ENCODE peak calls at places on chromosome 21, in six cellular contexts. One of them, this sample, is unnamed.

GRCh38 chr21:20902511-20902910 is 95.7 kb upstream of the NCAM2 start:
- DNase-seq in effector memory CD4-positive, alpha-beta T cell: no peak
- DNase-seq in naive thymus-derived CD4-positive, alpha-beta T cell: no peak
- DNase-seq in H9: no peak
- DNase-seq in GM23338: no peak
- DNase-seq in CD4-positive, CD25-positive, alpha-beta regulatory T cell: no peak
- DNase-seq in this sample: no peak

GRCh38 chr21:37072239-37072987 is 458 bp downstream of the PIGP start:
- DNase-seq in CD4-positive, CD25-positive, alpha-beta regulatory T cell: peak
- DNase-seq in naive thymus-derived CD4-positive, alpha-beta T cell: no peak
- DNase-seq in GM23338: peak
- DNase-seq in effector memory CD4-positive, alpha-beta T cell: peak
- DNase-seq in H9: no peak
- DNase-seq in this sample: no peak

GRCh38 chr21:16713331-16714114 is 799.3 kb upstream of the CXADR start:
- DNase-seq in CD4-positive, CD25-positive, alpha-beta regulatory T cell: no peak
- DNase-seq in effector memory CD4-positive, alpha-beta T cell: no peak
- DNase-seq in naive thymus-derived CD4-positive, alpha-beta T cell: no peak
- DNase-seq in GM23338: no peak
- DNase-seq in H9: no peak
- DNase-seq in this sample: no peak

GRCh38 chr21:25179116-25179515 is 428.2 kb downstream of the MRPL39 start:
- DNase-seq in CD4-positive, CD25-positive, alpha-beta regulatory T cell: no peak
- DNase-seq in GM23338: no peak
- DNase-seq in naive thymus-derived CD4-positive, alpha-beta T cell: no peak
- DNase-seq in effector memory CD4-positive, alpha-beta T cell: no peak
- DNase-seq in H9: no peak
- DNase-seq in this sample: no peak

GRCh38 chr21:44057960-44058651 is 46.0 kb downstream of the TRAPPC10 start:
- DNase-seq in naive thymus-derived CD4-positive, alpha-beta T cell: no peak
- DNase-seq in H9: no peak
- DNase-seq in GM23338: no peak
- DNase-seq in CD4-positive, CD25-positive, alpha-beta regulatory T cell: no peak
- DNase-seq in effector memory CD4-positive, alpha-beta T cell: peak
- DNase-seq in this sample: peak

GRCh38 chr21:39661740-39662139 is 49.0 kb downstream of the B3GALT5 start:
- DNase-seq in GM23338: no peak
- DNase-seq in CD4-positive, CD25-positive, alpha-beta regulatory T cell: no peak
- DNase-seq in H9: no peak
- DNase-seq in effector memory CD4-positive, alpha-beta T cell: no peak
- DNase-seq in naive thymus-derived CD4-positive, alpha-beta T cell: no peak
- DNase-seq in this sample: no peak

GRCh38 chr21:38958940-38959685 is 153.4 kb downstream of the ETS2 start:
- DNase-seq in H9: no peak
- DNase-seq in effector memory CD4-positive, alpha-beta T cell: no peak
- DNase-seq in GM23338: no peak
- DNase-seq in CD4-positive, CD25-positive, alpha-beta regulatory T cell: no peak
- DNase-seq in naive thymus-derived CD4-positive, alpha-beta T cell: no peak
- DNase-seq in this sample: no peak

GRCh38 chr21:36209626-36210171 is 53.1 kb downstream of the DOP1B start:
- DNase-seq in naive thymus-derived CD4-positive, alpha-beta T cell: peak
- DNase-seq in GM23338: peak
- DNase-seq in CD4-positive, CD25-positive, alpha-beta regulatory T cell: peak
- DNase-seq in effector memory CD4-positive, alpha-beta T cell: peak
- DNase-seq in H9: peak
- DNase-seq in this sample: peak

GRCh38 chr21:34965200-34966174 is 83.6 kb downstream of the RUNX1 start:
- DNase-seq in H9: no peak
- DNase-seq in GM23338: no peak
- DNase-seq in naive thymus-derived CD4-positive, alpha-beta T cell: no peak
- DNase-seq in CD4-positive, CD25-positive, alpha-beta regulatory T cell: no peak
- DNase-seq in effector memory CD4-positive, alpha-beta T cell: no peak
- DNase-seq in this sample: no peak

GRCh38 chr21:17455028-17455353 is 57.9 kb upstream of the CXADR start:
- DNase-seq in GM23338: peak
- DNase-seq in effector memory CD4-positive, alpha-beta T cell: no peak
- DNase-seq in CD4-positive, CD25-positive, alpha-beta regulatory T cell: no peak
- DNase-seq in H9: no peak
- DNase-seq in naive thymus-derived CD4-positive, alpha-beta T cell: no peak
- DNase-seq in this sample: no peak

GRCh38 chr21:35606578-35606977 is 453.7 kb downstream of the SETD4 start:
- DNase-seq in GM23338: no peak
- DNase-seq in effector memory CD4-positive, alpha-beta T cell: no peak
- DNase-seq in CD4-positive, CD25-positive, alpha-beta regulatory T cell: no peak
- DNase-seq in naive thymus-derived CD4-positive, alpha-beta T cell: no peak
- DNase-seq in H9: no peak
- DNase-seq in this sample: no peak

GRCh38 chr21:37032877-37033471 is 26.5 kb downstream of the RIPPLY3 start:
- DNase-seq in naive thymus-derived CD4-positive, alpha-beta T cell: no peak
- DNase-seq in GM23338: no peak
- DNase-seq in effector memory CD4-positive, alpha-beta T cell: no peak
- DNase-seq in H9: no peak
- DNase-seq in CD4-positive, CD25-positive, alpha-beta regulatory T cell: no peak
- DNase-seq in this sample: no peak

GRCh38 chr21:23402929-23403520 is 2204.3 kb downstream of the MRPL39 start:
- DNase-seq in H9: no peak
- DNase-seq in GM23338: no peak
- DNase-seq in CD4-positive, CD25-positive, alpha-beta regulatory T cell: no peak
- DNase-seq in naive thymus-derived CD4-positive, alpha-beta T cell: no peak
- DNase-seq in effector memory CD4-positive, alpha-beta T cell: no peak
- DNase-seq in this sample: no peak

GRCh38 chr21:21165063-21165645 is 166.9 kb downstream of the NCAM2 start:
- DNase-seq in effector memory CD4-positive, alpha-beta T cell: no peak
- DNase-seq in naive thymus-derived CD4-positive, alpha-beta T cell: no peak
- DNase-seq in CD4-positive, CD25-positive, alpha-beta regulatory T cell: no peak
- DNase-seq in H9: no peak
- DNase-seq in GM23338: no peak
- DNase-seq in this sample: no peak

GRCh38 chr21:44255519-44255981 is 6.1 kb downstream of the DNMT3L start:
- DNase-seq in effector memory CD4-positive, alpha-beta T cell: no peak
- DNase-seq in H9: no peak
- DNase-seq in CD4-positive, CD25-positive, alpha-beta regulatory T cell: no peak
- DNase-seq in naive thymus-derived CD4-positive, alpha-beta T cell: no peak
- DNase-seq in GM23338: no peak
- DNase-seq in this sample: no peak

GRCh38 chr21:35222541-35222941 is 173.4 kb upstream of the RUNX1 start:
- DNase-seq in naive thymus-derived CD4-positive, alpha-beta T cell: no peak
- DNase-seq in H9: no peak
- DNase-seq in CD4-positive, CD25-positive, alpha-beta regulatory T cell: no peak
- DNase-seq in effector memory CD4-positive, alpha-beta T cell: no peak
- DNase-seq in GM23338: no peak
- DNase-seq in this sample: no peak

GRCh38 chr21:34510148-34511142 is 1.6 kb downstream of the KCNE1 start:
- DNase-seq in effector memory CD4-positive, alpha-beta T cell: no peak
- DNase-seq in CD4-positive, CD25-positive, alpha-beta regulatory T cell: no peak
- DNase-seq in H9: peak
- DNase-seq in GM23338: peak
- DNase-seq in naive thymus-derived CD4-positive, alpha-beta T cell: no peak
- DNase-seq in this sample: no peak

GRCh38 chr21:38756746-38757145 is 49.0 kb upstream of the ETS2 start:
- DNase-seq in naive thymus-derived CD4-positive, alpha-beta T cell: no peak
- DNase-seq in CD4-positive, CD25-positive, alpha-beta regulatory T cell: no peak
- DNase-seq in H9: no peak
- DNase-seq in GM23338: no peak
- DNase-seq in effector memory CD4-positive, alpha-beta T cell: no peak
- DNase-seq in this sample: no peak

GRCh38 chr21:35284199-35284598 is 235.1 kb upstream of the RUNX1 start:
- DNase-seq in H9: no peak
- DNase-seq in naive thymus-derived CD4-positive, alpha-beta T cell: no peak
- DNase-seq in CD4-positive, CD25-positive, alpha-beta regulatory T cell: no peak
- DNase-seq in effector memory CD4-positive, alpha-beta T cell: no peak
- DNase-seq in GM23338: no peak
- DNase-seq in this sample: no peak

GRCh38 chr21:16608209-16608830 is 878.5 kb downstream of the USP25 start:
- DNase-seq in CD4-positive, CD25-positive, alpha-beta regulatory T cell: no peak
- DNase-seq in H9: no peak
- DNase-seq in naive thymus-derived CD4-positive, alpha-beta T cell: no peak
- DNase-seq in effector memory CD4-positive, alpha-beta T cell: no peak
- DNase-seq in GM23338: peak
- DNase-seq in this sample: no peak

GRCh38 chr21:26055841-26056264 is 114.7 kb downstream of the APP start:
- DNase-seq in CD4-positive, CD25-positive, alpha-beta regulatory T cell: no peak
- DNase-seq in GM23338: no peak
- DNase-seq in H9: no peak
- DNase-seq in effector memory CD4-positive, alpha-beta T cell: no peak
- DNase-seq in naive thymus-derived CD4-positive, alpha-beta T cell: no peak
- DNase-seq in this sample: no peak

GRCh38 chr21:38082936-38083335 is 166.7 kb upstream of the KCNJ6 start:
- DNase-seq in CD4-positive, CD25-positive, alpha-beta regulatory T cell: no peak
- DNase-seq in effector memory CD4-positive, alpha-beta T cell: no peak
- DNase-seq in GM23338: no peak
- DNase-seq in H9: no peak
- DNase-seq in naive thymus-derived CD4-positive, alpha-beta T cell: no peak
- DNase-seq in this sample: no peak

GRCh38 chr21:22020221-22020620 is 1022.0 kb downstream of the NCAM2 start:
- DNase-seq in CD4-positive, CD25-positive, alpha-beta regulatory T cell: no peak
- DNase-seq in GM23338: peak
- DNase-seq in naive thymus-derived CD4-positive, alpha-beta T cell: no peak
- DNase-seq in H9: no peak
- DNase-seq in effector memory CD4-positive, alpha-beta T cell: no peak
- DNase-seq in this sample: no peak

GRCh38 chr21:18716578-18717138 is 313.1 kb upstream of the TMPRSS15 start:
- DNase-seq in effector memory CD4-positive, alpha-beta T cell: no peak
- DNase-seq in H9: no peak
- DNase-seq in GM23338: no peak
- DNase-seq in naive thymus-derived CD4-positive, alpha-beta T cell: no peak
- DNase-seq in CD4-positive, CD25-positive, alpha-beta regulatory T cell: no peak
- DNase-seq in this sample: no peak

GRCh38 chr21:29640233-29640554 is 299.6 kb downstream of the GRIK1 start:
- DNase-seq in GM23338: no peak
- DNase-seq in effector memory CD4-positive, alpha-beta T cell: no peak
- DNase-seq in naive thymus-derived CD4-positive, alpha-beta T cell: no peak
- DNase-seq in H9: no peak
- DNase-seq in CD4-positive, CD25-positive, alpha-beta regulatory T cell: no peak
- DNase-seq in this sample: no peak

DNA sequence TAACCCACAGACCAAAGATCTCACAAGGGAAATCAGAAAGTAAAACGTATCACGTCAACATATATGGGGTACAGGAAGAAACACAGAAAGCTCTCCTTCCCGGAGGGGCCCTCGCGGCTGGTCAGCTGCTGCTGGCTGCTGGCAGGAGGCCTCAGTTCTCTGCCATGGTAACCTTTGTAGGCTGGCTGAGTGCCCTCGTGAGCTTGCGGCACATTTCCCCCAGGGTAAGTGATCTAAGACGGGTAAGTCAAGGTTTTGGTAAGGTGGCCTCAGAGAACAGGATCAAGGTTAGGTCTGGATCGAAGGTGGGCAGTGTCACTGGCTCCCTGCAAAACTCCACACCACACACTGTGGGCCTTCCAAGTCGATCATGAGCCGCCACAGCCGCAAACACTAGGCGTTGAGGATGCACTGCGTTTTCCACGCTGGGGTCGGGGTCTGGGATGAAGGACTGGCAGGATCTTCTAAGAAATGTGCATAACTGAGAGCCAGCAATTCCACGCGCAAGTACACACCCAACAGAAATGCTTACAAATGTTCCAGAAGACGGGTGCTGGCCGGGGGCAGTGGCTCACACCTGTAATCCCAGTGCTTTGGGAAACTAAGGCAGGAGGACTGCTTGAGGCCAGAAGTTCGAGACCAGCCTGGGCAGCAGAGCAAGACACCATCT is 33.9 kb downstream of the WDR4 start:
- DNase-seq in naive thymus-derived CD4-positive, alpha-beta T cell: no peak
- DNase-seq in CD4-positive, CD25-positive, alpha-beta regulatory T cell: no peak
- DNase-seq in H9: peak
- DNase-seq in GM23338: no peak
- DNase-seq in effector memory CD4-positive, alpha-beta T cell: no peak
- DNase-seq in this sample: no peak
- H3K27ac ChIP-seq in naive thymus-derived CD4-positive, alpha-beta T cell: no peak
- H3K27ac ChIP-seq in CD4-positive, CD25-positive, alpha-beta regulatory T cell: no peak
- H3K27ac ChIP-seq in H9: no peak
- H3K27ac ChIP-seq in GM23338: no peak
- H3K27ac ChIP-seq in effector memory CD4-positive, alpha-beta T cell: no peak
- H3K27ac ChIP-seq in this sample: no peak

DNA sequence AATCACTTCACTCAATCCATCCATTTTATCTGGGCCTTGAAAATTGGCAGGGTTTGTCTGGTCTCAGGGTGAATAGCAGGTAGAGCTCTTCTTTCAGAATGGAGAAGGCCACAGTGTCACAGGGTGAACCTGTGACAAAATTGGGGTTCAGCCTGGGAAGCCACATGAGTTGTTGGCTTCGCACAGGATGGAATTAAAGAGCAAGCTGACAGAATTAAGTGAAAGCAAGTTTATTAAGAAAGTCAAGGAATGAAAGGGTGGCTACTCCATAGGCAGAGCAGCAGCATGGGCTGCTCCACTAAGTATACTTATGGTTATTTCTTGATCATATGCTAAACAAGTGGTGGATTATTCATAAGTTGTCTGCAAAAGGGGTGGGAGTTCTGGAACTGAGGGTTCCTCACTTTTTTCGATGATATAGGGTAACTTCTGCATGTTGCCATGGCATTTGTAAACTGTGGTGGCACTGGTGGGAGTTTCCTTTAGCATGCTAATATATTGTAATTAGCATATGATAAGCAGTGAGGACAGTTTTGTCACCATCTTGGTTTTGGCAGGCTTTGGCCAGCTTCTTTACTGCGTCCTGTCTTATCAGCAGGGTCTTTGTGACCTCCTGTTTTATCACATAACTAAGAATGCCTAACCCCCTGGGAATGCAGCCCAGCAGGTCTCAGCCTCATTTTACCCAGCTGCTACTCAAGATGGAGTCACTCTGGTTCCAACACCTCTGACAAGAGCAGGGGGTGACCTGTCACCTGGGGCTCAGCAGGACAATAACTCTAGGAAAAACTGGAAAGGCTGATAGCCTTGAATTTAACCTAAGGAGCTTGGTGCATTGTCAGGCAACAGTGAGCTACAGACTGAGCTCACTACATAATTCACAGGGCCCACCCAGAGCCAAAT is 5.1 kb downstream of the IFNAR2 start:
- DNase-seq in CD4-positive, CD25-positive, alpha-beta regulatory T cell: no peak
- DNase-seq in naive thymus-derived CD4-positive, alpha-beta T cell: no peak
- DNase-seq in effector memory CD4-positive, alpha-beta T cell: no peak
- DNase-seq in GM23338: peak
- DNase-seq in H9: no peak
- DNase-seq in this sample: no peak
- H3K27ac ChIP-seq in CD4-positive, CD25-positive, alpha-beta regulatory T cell: peak
- H3K27ac ChIP-seq in naive thymus-derived CD4-positive, alpha-beta T cell: peak
- H3K27ac ChIP-seq in effector memory CD4-positive, alpha-beta T cell: no peak
- H3K27ac ChIP-seq in GM23338: no peak
- H3K27ac ChIP-seq in H9: no peak
- H3K27ac ChIP-seq in this sample: peak

GRCh38 chr21:14762309-14762708 is 216.2 kb upstream of the SAMSN1 start:
- DNase-seq in GM23338: no peak
- DNase-seq in effector memory CD4-positive, alpha-beta T cell: no peak
- DNase-seq in CD4-positive, CD25-positive, alpha-beta regulatory T cell: no peak
- DNase-seq in naive thymus-derived CD4-positive, alpha-beta T cell: no peak
- DNase-seq in H9: no peak
- DNase-seq in this sample: no peak
- H3K27ac ChIP-seq in GM23338: no peak
- H3K27ac ChIP-seq in effector memory CD4-positive, alpha-beta T cell: no peak
- H3K27ac ChIP-seq in CD4-positive, CD25-positive, alpha-beta regulatory T cell: peak
- H3K27ac ChIP-seq in naive thymus-derived CD4-positive, alpha-beta T cell: no peak
- H3K27ac ChIP-seq in H9: no peak
- H3K27ac ChIP-seq in this sample: no peak

DNA sequence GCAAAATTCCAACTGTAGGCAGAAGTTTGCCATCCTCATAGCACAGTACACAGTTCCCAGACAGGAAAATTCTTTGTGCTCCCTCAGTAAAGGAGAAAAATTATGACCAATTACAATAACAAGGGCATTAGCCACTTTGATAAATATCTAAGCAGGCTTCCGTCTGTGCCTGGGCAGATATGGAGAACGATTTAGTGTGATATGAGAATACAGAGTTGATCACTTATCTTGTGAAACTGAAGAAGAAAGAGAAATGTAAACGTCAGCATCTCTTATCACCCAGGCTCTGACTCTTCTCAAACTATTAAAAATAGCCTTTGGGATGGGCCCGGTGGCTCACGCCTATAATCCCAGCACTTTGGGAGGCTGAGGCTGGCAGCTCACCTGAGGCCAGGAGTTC is 54.5 kb upstream of the TIAM1 start:
- DNase-seq in GM23338: no peak
- DNase-seq in H9: no peak
- DNase-seq in effector memory CD4-positive, alpha-beta T cell: no peak
- DNase-seq in naive thymus-derived CD4-positive, alpha-beta T cell: no peak
- DNase-seq in CD4-positive, CD25-positive, alpha-beta regulatory T cell: no peak
- DNase-seq in this sample: no peak
- H3K27ac ChIP-seq in GM23338: no peak
- H3K27ac ChIP-seq in H9: no peak
- H3K27ac ChIP-seq in effector memory CD4-positive, alpha-beta T cell: no peak
- H3K27ac ChIP-seq in naive thymus-derived CD4-positive, alpha-beta T cell: no peak
- H3K27ac ChIP-seq in CD4-positive, CD25-positive, alpha-beta regulatory T cell: peak
- H3K27ac ChIP-seq in this sample: no peak